ENCODE peak calls at places on chromosomes 6 and 20, in five cellular contexts. V is adrenal gland; I is CD8-positive, alpha-beta memory T cell; N is tibial artery; W is stomach. S is an unnamed sample.
A peak's percentile ranks its signal among the peaks of the same experiment; 100 is the strongest.

GRCh38 chr6:44226368-44227137 is 3.2 kb downstream of the SLC29A1 start:
- DNase-seq in N (no peak), W (no peak), V (peak; percentile 73), I (no peak), S (no peak)

GRCh38 chr6:7851780-7852179 is 58.8 kb downstream of the TXNDC5 start:
- DNase-seq in I (no peak), N (no peak), W (no peak), V (no peak), S (no peak)

GRCh38 chr6:151891524-151891923 is 84.0 kb downstream of the ESR1 start:
- DNase-seq in N (no peak), W (no peak), I (no peak), V (no peak), S (no peak)

GRCh38 chr6:149186873-149187272 is 130.6 kb upstream of the TAB2 start:
- DNase-seq in I (no peak), V (no peak), W (no peak), N (no peak), S (no peak)

GRCh38 chr6:100065348-100065747 is 71.3 kb upstream of the MCHR2 start:
- DNase-seq in W (no peak), N (no peak), I (no peak), V (no peak), S (no peak)

GRCh38 chr20:31661625-31662371 is 24.1 kb downstream of the COX4I2 start:
- DNase-seq in N (peak; percentile 75), I (peak; percentile 70), V (peak; percentile 90), W (peak; percentile 86), S (peak; percentile 33)

GRCh38 chr20:33020278-33021161 is 10.9 kb upstream of the BPIFB6 start:
- DNase-seq in W (no peak), N (no peak), V (no peak), I (no peak), S (no peak)

GRCh38 chr6:148272084-148272483 is 70.6 kb upstream of the SASH1 start:
- DNase-seq in I (no peak), W (no peak), N (no peak), V (no peak), S (no peak)

GRCh38 chr20:36408219-36408618 is 102.1 kb downstream of the DLGAP4 start:
- DNase-seq in N (no peak), W (peak; percentile 49), V (peak; percentile 84), I (no peak), S (no peak)

GRCh38 chr20:5000263-5001173 is 792 bp downstream of the SLC23A2 start:
- DNase-seq in I (peak; percentile 31), V (peak; percentile 93), W (peak; percentile 26), N (peak; percentile 68), S (no peak)

GRCh38 chr6:84314377-84314898 is 87.0 kb upstream of the CEP162 start:
- DNase-seq in N (no peak), V (no peak), W (no peak), I (no peak), S (no peak)

GRCh38 chr6:158894192-158894591 is 75.0 kb upstream of the EZR start:
- DNase-seq in W (no peak), V (no peak), N (no peak), I (no peak), S (peak; percentile 74)

GRCh38 chr20:25076731-25077609 is 5.0 kb downstream of the VSX1 start:
- DNase-seq in W (peak; percentile 19), V (peak; percentile 73), I (no peak), N (no peak), S (no peak)

GRCh38 chr6:120871416-120872261 is 462.6 kb downstream of the TBC1D32 start:
- DNase-seq in I (no peak), V (no peak), N (no peak), W (no peak), S (no peak)

GRCh38 chr6:41636803-41637178 is 1.5 kb upstream of the MDFI start:
- DNase-seq in W (peak; percentile 82), I (no peak), N (no peak), V (no peak), S (no peak)

GRCh38 chr6:156427345-156427744 is 349.8 kb upstream of the ARID1B start:
- DNase-seq in W (no peak), V (no peak), I (no peak), N (peak; percentile 73), S (no peak)

GRCh38 chr20:47720636-47721427 is 64.4 kb downstream of the SULF2 start:
- DNase-seq in N (no peak), W (no peak), V (no peak), I (no peak), S (no peak)

GRCh38 chr6:90269334-90269733 is 27.3 kb downstream of the BACH2 start:
- DNase-seq in W (no peak), V (no peak), I (no peak), N (no peak), S (no peak)

GRCh38 chr6:154457046-154457713 is 53.3 kb downstream of the CNKSR3 start:
- DNase-seq in W (no peak), N (no peak), V (no peak), I (no peak), S (no peak)

DNA sequence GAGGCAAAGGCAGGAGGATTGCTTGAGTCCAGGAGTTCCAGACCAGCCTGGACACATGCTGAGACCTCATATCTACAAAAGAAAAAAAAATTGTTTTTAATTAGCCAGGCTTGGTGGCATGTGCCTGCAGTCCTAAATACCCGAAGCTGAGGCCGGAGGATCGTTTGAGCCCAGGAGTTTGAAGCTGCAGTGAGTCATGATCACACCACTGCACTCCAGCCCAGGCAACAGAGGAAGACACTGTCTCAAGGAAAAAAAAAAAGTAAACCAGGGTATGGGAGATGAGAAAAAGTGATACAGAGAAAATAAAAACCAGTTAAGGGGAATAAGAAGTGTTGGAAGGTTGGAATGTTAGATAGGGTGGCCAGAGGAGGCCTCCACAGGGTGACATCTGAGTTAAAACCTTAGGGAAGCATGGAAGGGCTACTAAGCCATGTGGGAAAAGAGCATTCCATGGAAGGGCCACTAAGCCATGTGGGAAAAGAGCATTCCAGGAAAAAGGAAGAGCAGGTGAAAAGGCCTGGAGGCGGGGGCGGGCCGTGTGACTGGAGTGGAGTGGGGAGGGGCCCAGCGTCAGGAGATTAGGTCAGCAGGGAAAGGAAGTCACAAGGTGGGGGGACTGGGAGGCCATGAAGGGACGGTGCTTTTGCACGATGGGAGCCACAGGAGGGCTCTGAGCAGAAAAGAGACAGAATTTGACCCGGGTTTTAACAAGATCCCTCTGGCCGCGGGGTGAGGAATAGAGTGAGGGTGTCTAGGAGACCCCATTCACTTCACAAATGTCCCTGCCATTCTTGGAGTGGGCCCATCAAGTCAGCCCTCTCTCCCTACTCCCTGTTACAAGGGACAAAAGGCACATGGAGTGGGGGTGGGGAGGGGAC is 18.3 kb downstream of the CPNE5 start:
- DNase-seq in I (no peak), N (no peak), V (no peak), W (no peak), S (no peak)
- H3K4me1 ChIP-seq in I (no peaks in the 10 kb centered on the region), N (no peaks in the 10 kb centered on the region), V (no peaks in the 10 kb centered on the region), W (no peaks in the 10 kb centered on the region), S (no peaks in the 10 kb centered on the region)

DNA sequence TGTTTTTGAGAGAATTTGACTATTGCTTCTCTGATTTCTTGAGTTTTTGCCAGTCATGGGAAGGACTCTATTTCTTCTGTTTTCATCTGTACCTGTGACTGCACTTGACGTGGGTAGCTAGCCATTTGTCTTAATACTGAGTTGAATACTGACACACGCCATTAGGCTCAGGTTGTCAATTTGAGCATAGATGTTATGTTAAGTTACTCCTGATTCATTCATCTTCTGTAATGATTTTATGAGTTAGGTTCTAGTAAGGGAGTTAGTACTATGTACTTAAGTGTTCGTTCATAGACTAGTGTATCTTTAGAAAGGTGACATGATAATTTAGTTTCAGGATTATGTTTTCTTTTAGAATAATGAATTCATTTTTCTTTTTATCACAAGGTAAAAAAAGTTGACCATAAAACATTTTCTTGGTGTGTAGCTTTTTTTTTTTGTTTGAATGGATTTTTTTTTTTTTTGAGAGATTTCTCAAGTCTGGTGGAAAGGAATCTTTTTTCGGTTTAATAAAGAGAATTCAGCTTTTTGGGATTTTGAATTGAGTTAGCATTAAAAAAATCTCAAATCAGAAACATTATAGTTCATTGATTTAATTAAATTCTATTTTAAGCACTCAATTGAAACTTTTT is 1.7 kb downstream of the AFDN start:
- DNase-seq in V (no peak), I (no peak), N (no peak), W (no peak), S (no peak)
- H3K4me3 ChIP-seq in V (no peak overlapping the region), I (peak overlapping the region; percentile 59), N (peak overlapping the region; percentile 58), W (peak overlapping the region; percentile 84), S (peak overlapping the region; percentile 31)

GRCh38 chr20:50198716-50199115 is 8.1 kb downstream of the CEBPB start:
- DNase-seq in W (no peak), V (no peak), N (no peak), I (no peak), S (no peak)

GRCh38 chr20:50198211-50198666 is 7.6 kb downstream of the CEBPB start:
- DNase-seq in W (no peak), V (no peak), I (no peak), N (no peak), S (no peak)

GRCh38 chr20:50199703-50200102 is 9.1 kb downstream of the CEBPB start:
- DNase-seq in I (no peak), W (no peak), V (no peak), N (no peak), S (no peak)

GRCh38 chr20:50202677-50203076 is 12.0 kb downstream of the CEBPB start:
- DNase-seq in V (no peak), I (no peak), N (no peak), W (no peak), S (no peak)

DNA sequence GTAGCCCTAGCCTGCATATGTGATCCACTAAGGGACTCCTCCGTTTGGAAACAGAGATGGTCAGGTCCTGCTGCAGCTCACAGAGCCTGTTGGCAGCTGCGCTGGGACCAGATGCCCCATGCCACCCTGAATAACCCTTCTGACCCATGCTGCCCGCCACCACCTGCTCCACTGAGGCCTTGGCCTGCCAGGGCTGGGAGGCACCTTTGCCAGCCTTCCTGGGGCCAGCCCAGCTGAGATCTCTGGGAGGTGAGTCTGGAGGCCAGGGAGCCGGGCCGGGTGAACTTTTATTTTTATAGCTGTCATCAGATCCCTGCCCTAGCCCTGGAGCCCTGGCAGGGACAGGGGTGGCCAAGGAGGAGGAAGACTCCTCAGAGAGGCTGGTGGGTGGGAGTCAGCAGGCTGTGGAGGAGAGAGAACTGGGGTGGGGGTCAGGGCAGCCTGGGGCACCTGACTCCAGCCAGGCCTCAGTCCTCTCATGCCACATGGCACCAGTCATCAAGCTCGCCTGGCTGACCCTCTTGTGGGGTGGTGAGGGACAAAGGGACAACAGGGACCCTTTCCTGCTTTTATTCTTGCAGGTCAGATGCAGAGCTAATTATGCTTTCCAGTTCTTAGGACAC is 10.0 kb downstream of the CEBPB start:
- DNase-seq in N (no peak), W (no peak), V (no peak), I (no peak), S (no peak)
- H3K27ac ChIP-seq in N (no peak overlapping the region), W (no peak overlapping the region), V (no peak overlapping the region), I (no peak overlapping the region), S (no peak overlapping the region)

DNA sequence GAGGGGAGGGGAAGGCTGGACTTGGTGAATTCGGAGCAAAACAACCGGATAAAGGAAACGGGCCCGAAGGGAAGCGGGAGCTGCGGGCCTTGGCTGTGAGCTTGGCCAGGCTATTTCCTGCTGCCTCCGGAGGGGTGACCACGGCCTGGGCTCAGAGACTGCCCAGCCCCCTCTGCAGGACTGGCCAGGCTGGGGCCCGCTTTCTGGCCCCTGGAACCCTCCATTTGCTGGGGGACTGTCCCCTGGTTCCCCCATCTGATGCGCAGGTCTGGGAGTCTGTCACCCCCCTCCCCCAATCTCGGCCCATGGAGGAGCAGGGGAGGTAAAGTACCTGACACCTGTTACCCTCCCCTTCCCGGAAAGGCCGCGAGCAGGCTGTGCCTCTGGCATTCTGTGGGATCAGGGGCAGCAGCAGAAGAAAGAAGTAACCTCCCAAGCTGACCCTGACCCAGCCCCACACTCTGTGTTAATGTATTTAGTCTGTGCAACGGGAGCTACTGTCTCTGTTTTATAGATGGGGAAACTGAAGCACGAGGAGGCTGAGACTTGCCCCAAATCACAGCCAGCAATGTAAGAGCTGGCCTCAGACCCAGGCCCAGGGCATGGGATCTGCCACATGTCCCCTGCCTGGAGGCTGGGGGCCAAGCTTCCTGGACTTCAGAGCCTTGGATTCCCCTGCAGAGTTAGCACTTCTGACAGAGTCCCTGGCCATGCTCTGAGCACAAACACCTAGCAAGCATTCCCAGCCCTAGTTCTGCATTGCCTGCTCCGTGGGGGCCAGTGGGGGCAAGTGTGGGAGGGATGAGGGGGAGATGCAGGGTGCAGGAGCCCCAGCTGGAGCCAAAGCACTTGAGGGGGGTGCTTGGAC is 3.5 kb downstream of the C20orf204 start:
- DNase-seq in I (no peak), V (no peak), W (no peak), N (no peak), S (no peak)
- H3K4me1 ChIP-seq in I (peaks cover 56% of the 10 kb centered on the region), V (peaks cover 8% of the 10 kb centered on the region), W (peaks cover 56% of the 10 kb centered on the region), N (no peaks in the 10 kb centered on the region), S (peaks cover 16% of the 10 kb centered on the region)